ENCODE peak calls at places on chromosomes 2 and 18, in six cellular contexts. G is RWPE2, H is HT-29, O is nucleus accumbens, Z is GM12865, F is Ammon's horn. A is an unnamed sample.

GRCh38 chr2:162710282-162710891 is 128.2 kb downstream of the KCNH7 start:
- DNase-seq in G (no peak), Z (no peak), O (no peak), F (peak), H (peak), A (no peak)

GRCh38 chr2:19890104-19890503 is 11.7 kb downstream of the TTC32 start:
- DNase-seq in Z (no peak), G (no peak), H (no peak), F (no peak), O (no peak), A (no peak)

GRCh38 chr2:112688086-112688880 is 32.5 kb upstream of the NT5DC4 start:
- DNase-seq in G (no peak), F (no peak), H (no peak), Z (no peak), O (no peak), A (no peak)

GRCh38 chr18:21064347-21064746 is 47.3 kb downstream of the ROCK1 start:
- DNase-seq in O (no peak), Z (no peak), G (no peak), F (no peak), H (no peak), A (no peak)

GRCh38 chr2:11967946-11968465 is 221.6 kb downstream of the LPIN1 start:
- DNase-seq in H (no peak), O (no peak), F (no peak), G (no peak), Z (no peak), A (peak)

GRCh38 chr18:22314001-22314400 is 103.7 kb downstream of the CTAGE1 start:
- DNase-seq in F (no peak), H (no peak), Z (no peak), O (no peak), G (no peak), A (peak)

GRCh38 chr2:70463997-70464396 is 89.6 kb downstream of the TGFA start:
- DNase-seq in F (no peak), H (no peak), G (no peak), Z (no peak), O (no peak), A (no peak)

GRCh38 chr18:46338761-46339160 is 234.6 kb downstream of the HAUS1 start:
- DNase-seq in G (peak), Z (no peak), H (no peak), O (no peak), F (no peak), A (no peak)

GRCh38 chr2:180385601-180386201 is 378.6 kb upstream of the CWC22 start:
- DNase-seq in G (no peak), F (no peak), O (no peak), Z (no peak), H (no peak), A (peak)

GRCh38 chr2:221429741-221430491 is 142.2 kb downstream of the EPHA4 start:
- DNase-seq in Z (no peak), H (no peak), O (no peak), F (peak), G (no peak), A (no peak)

GRCh38 chr2:197538412-197538811 is 22.5 kb downstream of the MOB4 start:
- DNase-seq in G (no peak), F (no peak), H (no peak), Z (no peak), O (no peak), A (peak)

GRCh38 chr2:23599691-23600090 is 214.7 kb downstream of the KLHL29 start:
- DNase-seq in H (no peak), O (no peak), G (no peak), F (no peak), Z (no peak), A (no peak)

GRCh38 chr2:203804070-203804469 is 63.5 kb upstream of the CTLA4 start:
- DNase-seq in F (peak), Z (no peak), H (no peak), G (no peak), O (no peak), A (peak)

GRCh38 chr2:191656389-191656788 is 21.5 kb upstream of the NABP1 start:
- DNase-seq in G (no peak), O (no peak), Z (no peak), H (no peak), F (no peak), A (peak)

GRCh38 chr2:134312482-134312881 is 58.6 kb downstream of the MGAT5 start:
- DNase-seq in Z (no peak), H (no peak), G (no peak), O (no peak), F (no peak), A (no peak)

GRCh38 chr18:28045176-28045810 is 131.6 kb downstream of the CDH2 start:
- DNase-seq in H (no peak), F (peak), G (no peak), Z (no peak), O (no peak), A (peak)

GRCh38 chr2:1591978-1592907 is 152.1 kb downstream of the PXDN start:
- DNase-seq in O (no peak), G (peak), H (no peak), F (peak), Z (no peak), A (peak)

GRCh38 chr2:176455865-176456291 is 186.6 kb downstream of the MTX2 start:
- DNase-seq in O (no peak), H (no peak), F (peak), G (no peak), Z (peak), A (no peak)

GRCh38 chr2:199329466-199329865 is 128.3 kb downstream of the SATB2 start:
- DNase-seq in F (no peak), H (no peak), O (no peak), G (no peak), Z (no peak), A (peak)

GRCh38 chr2:150255528-150255927 is 231.9 kb downstream of the RND3 start:
- DNase-seq in Z (no peak), H (no peak), F (no peak), G (no peak), O (no peak), A (peak)

GRCh38 chr2:74922592-74923227 is 35.7 kb upstream of the POLE4 start:
- DNase-seq in F (no peak), G (no peak), O (no peak), H (no peak), Z (no peak), A (no peak)

GRCh38 chr2:159399716-159400525 is 113.4 kb upstream of the WDSUB1 start:
- DNase-seq in G (no peak), F (no peak), Z (no peak), O (no peak), H (no peak), A (no peak)

GRCh38 chr2:196481323-196481695 is 158.2 kb upstream of the CCDC150 start:
- DNase-seq in G (no peak), O (no peak), Z (peak), F (no peak), H (no peak), A (peak)

GRCh38 chr18:58785171-58785805 is 79.4 kb upstream of the ZNF532 start:
- DNase-seq in G (peak), F (no peak), Z (no peak), O (no peak), H (peak), A (peak)

GRCh38 chr2:21118302-21118920 is 5.4 kb upstream of the TDRD15 start:
- DNase-seq in H (peak), O (no peak), G (no peak), F (peak), Z (peak), A (peak)

GRCh38 chr2:190847504-190848201 is 33.0 kb upstream of the GLS start:
- DNase-seq in H (no peak), O (no peak), Z (no peak), F (no peak), G (no peak), A (no peak)

GRCh38 chr2:15940661-15941482 is 522 bp downstream of the MYCN start:
- DNase-seq in O (no peak), F (no peak), H (no peak), G (no peak), Z (no peak), A (no peak)

GRCh38 chr2:170481201-170481600 is 233.9 kb upstream of the SP5 start:
- DNase-seq in F (no peak), O (no peak), Z (peak), H (no peak), G (no peak), A (no peak)

A was measured in brain microvascular endothelial cell.